ENCODE peak calls at places on chromosome 9, in ten cellular contexts. V is breast epithelium, D is spleen, P is sigmoid colon, Z is endothelial cell of umbilical vein, X is suprapubic skin, W is stomach, L is upper lobe of left lung, A is HCT116, C is HepG2. M is an unnamed sample.

GRCh38 chr9:119365291-119366027 is 3.8 kb downstream of the BRINP1 start:
- DNase-seq in V (no peak), D (no peak), P (no peak), Z (peak; percentile 17), X (no peak), W (no peak), L (no peak), A (no peak), C (peak; percentile 6), M (no peak)

GRCh38 chr9:5708414-5708813 is 79.5 kb downstream of the RIC1 start:
- DNase-seq in V (no peak), D (no peak), P (no peak), Z (no peak), X (no peak), W (no peak), L (no peak), A (no peak), C (no peak), M (no peak)

GRCh38 chr9:20914556-20914955 is 116.9 kb downstream of the HACD4 start:
- DNase-seq in V (no peak), D (no peak), P (no peak), Z (no peak), X (no peak), W (no peak), L (no peak), A (no peak), C (no peak), M (no peak)

GRCh38 chr9:121744002-121744686 is 92.7 kb downstream of the DAB2IP start:
- DNase-seq in V (peak; percentile 79), D (peak; percentile 86), P (peak; percentile 84), Z (peak; percentile 57), X (no peak), W (peak; percentile 73), L (no peak), A (no peak), C (peak; percentile 74), M (peak; percentile 75)

GRCh38 chr9:28774433-28775029 is 1201.2 kb upstream of the C9orf72 start:
- DNase-seq in V (no peak), D (no peak), P (no peak), Z (peak; percentile 8), X (no peak), W (no peak), L (no peak), A (peak; percentile 22), C (peak; percentile 18), M (no peak)

GRCh38 chr9:34688329-34689161 is 2.5 kb downstream of the CCL19 start:
- DNase-seq in V (no peak), D (no peak), P (peak; percentile 42), Z (no peak), X (no peak), W (no peak), L (no peak), A (no peak), C (peak; percentile 70), M (no peak)

GRCh38 chr9:68970150-68970549 is 43.8 kb downstream of the PRKACG start:
- DNase-seq in V (no peak), D (no peak), P (no peak), Z (no peak), X (no peak), W (no peak), L (no peak), A (no peak), C (no peak), M (peak; percentile 59)

GRCh38 chr9:73037613-73038012 is 84.8 kb upstream of the ALDH1A1 start:
- DNase-seq in V (no peak), D (no peak), P (no peak), Z (no peak), X (no peak), W (no peak), L (no peak), A (no peak), C (peak; percentile 18), M (no peak)

GRCh38 chr9:136111190-136111589 is 7.5 kb downstream of the TMEM250 start:
- DNase-seq in V (no peak), D (no peak), P (no peak), Z (no peak), X (no peak), W (no peak), L (peak; percentile 72), A (no peak), C (no peak), M (no peak)

GRCh38 chr9:120920495-120921178 is 6.0 kb downstream of the TRAF1 start:
- DNase-seq in V (no peak), D (no peak), P (no peak), Z (no peak), X (no peak), W (no peak), L (no peak), A (no peak), C (no peak), M (no peak)

DNA sequence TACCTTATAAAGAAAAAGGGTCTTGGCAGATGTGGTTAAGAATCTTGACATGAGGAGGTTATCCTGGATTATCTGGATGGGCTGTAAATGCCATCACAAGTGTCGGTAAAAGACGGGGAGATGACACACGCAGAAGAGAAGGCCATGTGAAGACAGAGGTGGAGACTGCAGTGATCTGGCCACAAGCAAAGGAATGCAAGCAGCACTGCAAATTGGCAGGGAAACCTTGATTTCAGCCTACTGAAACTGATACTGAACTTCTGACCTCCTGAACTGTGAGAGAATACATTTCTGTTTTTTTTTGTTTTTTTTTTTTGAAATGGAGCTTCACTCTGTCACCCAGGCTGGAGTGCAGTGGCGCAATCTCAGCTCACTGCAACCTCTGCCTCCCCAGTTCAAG is 92.4 kb upstream of the NFIL3 start:
- DNase-seq in V (no peak), D (no peak), P (no peak), Z (no peak), X (no peak), W (no peak), L (no peak), A (no peak), C (no peak), M (no peak)
- TF ChIP-seq POLR2AphosphoS5 in V (no peak), D (no peak), P (no peak), Z (no peak), X (no peak), W (no peak), L (no peak), A (no peak), C (no peak), M (no peak)

DNA sequence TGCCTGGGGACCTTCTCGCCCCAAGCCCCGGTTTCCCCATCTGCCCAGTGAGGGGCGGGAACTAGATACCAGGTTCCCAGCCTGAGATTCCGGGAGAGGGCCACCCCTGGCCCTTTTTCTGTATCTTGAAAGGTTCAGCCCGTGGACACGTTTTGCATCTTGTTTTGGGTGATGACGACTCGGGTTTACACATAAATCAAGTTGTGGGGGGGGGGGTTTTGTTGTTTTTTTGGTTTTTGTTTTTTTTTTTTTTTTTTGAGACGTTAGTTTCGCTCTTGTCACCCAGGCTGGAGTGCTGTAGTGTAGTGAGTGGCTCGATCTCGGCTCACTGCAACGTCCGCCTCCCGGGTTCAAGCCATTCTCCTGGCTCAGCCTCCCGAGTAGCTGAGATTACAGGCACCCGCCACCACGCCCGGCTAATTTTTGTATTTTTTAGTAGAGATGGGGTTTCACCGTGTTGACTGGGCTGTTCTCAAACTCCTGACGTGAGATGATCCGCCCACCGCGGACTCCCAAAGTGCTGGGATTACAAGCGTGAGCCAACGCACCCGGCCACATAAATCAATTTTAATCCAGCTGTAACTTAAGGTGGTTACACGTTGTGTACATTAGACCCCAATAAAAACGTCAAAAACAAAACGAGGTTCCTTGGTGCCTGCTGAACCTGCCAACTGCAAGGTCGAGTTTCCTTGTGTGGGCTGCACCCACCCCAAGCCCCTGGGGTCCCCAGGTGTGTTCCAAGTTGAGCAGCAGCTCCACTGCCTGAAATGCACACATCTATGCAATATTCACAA is 1.1 kb upstream of the BRD3 start:
- DNase-seq in V (no peak), D (peak; percentile 79), P (peak; percentile 64), Z (peak; percentile 57), X (no peak), W (peak; percentile 26), L (no peak), A (no peak), C (no peak), M (no peak)
- H3K36me3 ChIP-seq in V (no peaks in the 10 kb centered on the region), D (no peaks in the 10 kb centered on the region), P (no peaks in the 10 kb centered on the region), Z (no peaks in the 10 kb centered on the region), X (no peaks in the 10 kb centered on the region), W (no peaks in the 10 kb centered on the region), L (no peaks in the 10 kb centered on the region), A (no peaks in the 10 kb centered on the region), C (no peaks in the 10 kb centered on the region), M (no peaks in the 10 kb centered on the region)

GRCh38 chr9:36572515-36573418 is at the start of gene MELK:
- DNase-seq in V (peak; percentile 72), D (peak; percentile 94), P (peak; percentile 81), Z (peak; percentile 82), X (peak; percentile 85), W (peak; percentile 81), L (peak; percentile 98), A (peak; percentile 48), C (peak; percentile 71), M (peak; percentile 87)
- TF ChIP-seq POLR2A in V (no peak), D (no peak), P (no peak), Z (peak; percentile 86), X (no peak), W (no peak), L (no peak), A (peak; percentile 43), C (peak; percentile 91), M (peak; percentile 25)

GRCh38 chr9:108166509-108166908 is 676.9 kb upstream of the KLF4 start:
- DNase-seq in V (no peak), D (no peak), P (no peak), Z (no peak), X (no peak), W (no peak), L (no peak), A (no peak), C (peak; percentile 23), M (no peak)

GRCh38 chr9:108161520-108161919 is 672.0 kb upstream of the KLF4 start:
- DNase-seq in V (no peak), D (no peak), P (no peak), Z (no peak), X (no peak), W (no peak), L (no peak), A (no peak), C (peak; percentile 47), M (no peak)

GRCh38 chr9:108162664-108163063 is 673.1 kb upstream of the KLF4 start:
- DNase-seq in V (no peak), D (no peak), P (no peak), Z (no peak), X (no peak), W (no peak), L (no peak), A (no peak), C (no peak), M (no peak)

GRCh38 chr9:108160705-108161233 is 671.2 kb upstream of the KLF4 start:
- DNase-seq in V (no peak), D (no peak), P (no peak), Z (no peak), X (no peak), W (no peak), L (no peak), A (no peak), C (no peak), M (no peak)

GRCh38 chr9:108163321-108164005 is 673.9 kb upstream of the KLF4 start:
- DNase-seq in V (no peak), D (no peak), P (no peak), Z (no peak), X (no peak), W (no peak), L (no peak), A (no peak), C (no peak), M (no peak)
- TF ChIP-seq POLR2AphosphoS5 in V (no peak), D (no peak), P (no peak), Z (no peak), X (no peak), W (no peak), L (no peak), A (no peak), C (no peak), M (no peak)

GRCh38 chr9:33468215-33468730 is 5.5 kb downstream of the NOL6 start:
- DNase-seq in V (no peak), D (peak; percentile 65), P (peak; percentile 26), Z (no peak), X (no peak), W (no peak), L (no peak), A (no peak), C (no peak), M (peak; percentile 4)
- H3K36me3 ChIP-seq in V (peaks cover 7% of the 10 kb centered on the region), D (peaks cover 90% of the 10 kb centered on the region), P (peaks cover 91% of the 10 kb centered on the region), Z (peaks cover 9% of the 10 kb centered on the region), X (peaks cover 88% of the 10 kb centered on the region), W (peaks cover 90% of the 10 kb centered on the region), L (peaks cover 44% of the 10 kb centered on the region), A (peaks cover 40% of the 10 kb centered on the region), C (peaks cover 79% of the 10 kb centered on the region), M (no peaks in the 10 kb centered on the region)